ENCODE peak calls at places on chromosomes 2 and 18, in six cellular contexts. One of them, this sample, is unnamed.

GRCh38 chr18:55381277-55381676 is 206.7 kb downstream of the TCF4 start:
- DNase-seq in left ventricle myocardium inferior: no peak
- DNase-seq in upper lobe of right lung: no peak
- DNase-seq in IMR-90: peak; percentile 89
- DNase-seq in lung: no peak
- DNase-seq in stomach: no peak
- DNase-seq in this sample: peak; percentile 45

GRCh38 chr18:59512025-59512710 is 153.1 kb upstream of the LMAN1 start:
- DNase-seq in left ventricle myocardium inferior: no peak
- DNase-seq in upper lobe of right lung: no peak
- DNase-seq in IMR-90: no peak
- DNase-seq in lung: no peak
- DNase-seq in stomach: no peak
- DNase-seq in this sample: no peak

GRCh38 chr2:160984426-160985077 is 175.7 kb upstream of the TANK start:
- DNase-seq in left ventricle myocardium inferior: peak; percentile 25
- DNase-seq in upper lobe of right lung: no peak
- DNase-seq in IMR-90: no peak
- DNase-seq in lung: no peak
- DNase-seq in stomach: no peak
- DNase-seq in this sample: no peak

GRCh38 chr2:109242222-109242653 is 113.2 kb downstream of the SH3RF3 start:
- DNase-seq in left ventricle myocardium inferior: peak; percentile 42
- DNase-seq in upper lobe of right lung: peak; percentile 53
- DNase-seq in IMR-90: no peak
- DNase-seq in lung: no peak
- DNase-seq in stomach: no peak
- DNase-seq in this sample: no peak

GRCh38 chr2:72932045-72932444 is 14.7 kb downstream of the EMX1 start:
- DNase-seq in left ventricle myocardium inferior: no peak
- DNase-seq in upper lobe of right lung: peak; percentile 41
- DNase-seq in IMR-90: peak; percentile 54
- DNase-seq in lung: no peak
- DNase-seq in stomach: no peak
- DNase-seq in this sample: no peak

GRCh38 chr18:6610436-6610835 is 119.1 kb upstream of the ARHGAP28 start:
- DNase-seq in left ventricle myocardium inferior: no peak
- DNase-seq in upper lobe of right lung: no peak
- DNase-seq in IMR-90: no peak
- DNase-seq in lung: no peak
- DNase-seq in stomach: no peak
- DNase-seq in this sample: no peak

GRCh38 chr2:174788291-174788929 is 24.1 kb upstream of the CHRNA1 start:
- DNase-seq in left ventricle myocardium inferior: no peak
- DNase-seq in upper lobe of right lung: no peak
- DNase-seq in IMR-90: peak; percentile 51
- DNase-seq in lung: no peak
- DNase-seq in stomach: no peak
- DNase-seq in this sample: no peak

GRCh38 chr2:172672999-172673726 is 62.5 kb upstream of the RAPGEF4 start:
- DNase-seq in left ventricle myocardium inferior: no peak
- DNase-seq in upper lobe of right lung: no peak
- DNase-seq in IMR-90: no peak
- DNase-seq in lung: no peak
- DNase-seq in stomach: peak; percentile 29
- DNase-seq in this sample: peak; percentile 58

GRCh38 chr2:45541450-45541849 is 69.6 kb downstream of the SRBD1 start:
- DNase-seq in left ventricle myocardium inferior: no peak
- DNase-seq in upper lobe of right lung: no peak
- DNase-seq in IMR-90: no peak
- DNase-seq in lung: no peak
- DNase-seq in stomach: no peak
- DNase-seq in this sample: no peak

GRCh38 chr2:6787376-6787775 is 78.3 kb downstream of the CMPK2 start:
- DNase-seq in left ventricle myocardium inferior: no peak
- DNase-seq in upper lobe of right lung: no peak
- DNase-seq in IMR-90: no peak
- DNase-seq in lung: no peak
- DNase-seq in stomach: no peak
- DNase-seq in this sample: no peak

GRCh38 chr18:23682045-23682444 is 7.2 kb upstream of the LAMA3 start:
- DNase-seq in left ventricle myocardium inferior: no peak
- DNase-seq in upper lobe of right lung: no peak
- DNase-seq in IMR-90: no peak
- DNase-seq in lung: no peak
- DNase-seq in stomach: no peak
- DNase-seq in this sample: no peak

GRCh38 chr18:8900552-8900951 is 195.2 kb downstream of the MTCL1 start:
- DNase-seq in left ventricle myocardium inferior: no peak
- DNase-seq in upper lobe of right lung: no peak
- DNase-seq in IMR-90: no peak
- DNase-seq in lung: no peak
- DNase-seq in stomach: no peak
- DNase-seq in this sample: no peak

GRCh38 chr2:235990344-235990743 is 177.8 kb downstream of the GBX2 start:
- DNase-seq in left ventricle myocardium inferior: peak; percentile 73
- DNase-seq in upper lobe of right lung: no peak
- DNase-seq in IMR-90: no peak
- DNase-seq in lung: no peak
- DNase-seq in stomach: peak; percentile 53
- DNase-seq in this sample: no peak

GRCh38 chr2:226031078-226031937 is 631.8 kb downstream of the NYAP2 start:
- DNase-seq in left ventricle myocardium inferior: peak; percentile 53
- DNase-seq in upper lobe of right lung: peak; percentile 76
- DNase-seq in IMR-90: peak; percentile 69
- DNase-seq in lung: peak; percentile 52
- DNase-seq in stomach: peak; percentile 31
- DNase-seq in this sample: peak; percentile 76

GRCh38 chr2:88832992-88833389 is 141.5 kb downstream of the RPIA start:
- DNase-seq in left ventricle myocardium inferior: no peak
- DNase-seq in upper lobe of right lung: no peak
- DNase-seq in IMR-90: no peak
- DNase-seq in lung: no peak
- DNase-seq in stomach: no peak
- DNase-seq in this sample: no peak

GRCh38 chr2:20107776-20108175 is 56.3 kb upstream of the LAPTM4A start:
- DNase-seq in left ventricle myocardium inferior: no peak
- DNase-seq in upper lobe of right lung: no peak
- DNase-seq in IMR-90: peak; percentile 46
- DNase-seq in lung: no peak
- DNase-seq in stomach: no peak
- DNase-seq in this sample: no peak

GRCh38 chr2:143429932-143430331 is 300.7 kb downstream of the ARHGAP15 start:
- DNase-seq in left ventricle myocardium inferior: no peak
- DNase-seq in upper lobe of right lung: no peak
- DNase-seq in IMR-90: no peak
- DNase-seq in lung: no peak
- DNase-seq in stomach: no peak
- DNase-seq in this sample: peak; percentile 37

GRCh38 chr18:46756172-46756558 is 688 bp downstream of the ST8SIA5 start:
- DNase-seq in left ventricle myocardium inferior: no peak
- DNase-seq in upper lobe of right lung: no peak
- DNase-seq in IMR-90: no peak
- DNase-seq in lung: no peak
- DNase-seq in stomach: no peak
- DNase-seq in this sample: no peak

GRCh38 chr18:47215554-47216138 is 35.8 kb downstream of the SKOR2 start:
- DNase-seq in left ventricle myocardium inferior: no peak
- DNase-seq in upper lobe of right lung: no peak
- DNase-seq in IMR-90: peak; percentile 52
- DNase-seq in lung: peak; percentile 32
- DNase-seq in stomach: no peak
- DNase-seq in this sample: peak; percentile 49

GRCh38 chr2:28617502-28618184 is 121.8 kb downstream of the PLB1 start:
- DNase-seq in left ventricle myocardium inferior: no peak
- DNase-seq in upper lobe of right lung: peak; percentile 34
- DNase-seq in IMR-90: no peak
- DNase-seq in lung: no peak
- DNase-seq in stomach: no peak
- DNase-seq in this sample: no peak

GRCh38 chr2:215848146-215848545 is 165.2 kb downstream of the MREG start:
- DNase-seq in left ventricle myocardium inferior: no peak
- DNase-seq in upper lobe of right lung: no peak
- DNase-seq in IMR-90: no peak
- DNase-seq in lung: no peak
- DNase-seq in stomach: no peak
- DNase-seq in this sample: no peak

GRCh38 chr2:172745636-172746035 is 10.0 kb downstream of the RAPGEF4 start:
- DNase-seq in left ventricle myocardium inferior: no peak
- DNase-seq in upper lobe of right lung: no peak
- DNase-seq in IMR-90: peak; percentile 85
- DNase-seq in lung: no peak
- DNase-seq in stomach: no peak
- DNase-seq in this sample: peak; percentile 22

GRCh38 chr2:118061135-118061955 is 26.9 kb upstream of the INSIG2 start:
- DNase-seq in left ventricle myocardium inferior: no peak
- DNase-seq in upper lobe of right lung: no peak
- DNase-seq in IMR-90: peak; percentile 12
- DNase-seq in lung: no peak
- DNase-seq in stomach: no peak
- DNase-seq in this sample: peak; percentile 9
- TF ChIP-seq CTCF in left ventricle myocardium inferior: peak; percentile 43
- TF ChIP-seq CTCF in upper lobe of right lung: peak; percentile 36
- TF ChIP-seq CTCF in IMR-90: peak; percentile 27
- TF ChIP-seq CTCF in lung: no peak
- TF ChIP-seq CTCF in stomach: no peak
- TF ChIP-seq CTCF in this sample: peak; percentile 55

GRCh38 chr2:219519526-219519916 is 5.2 kb downstream of the ASIC4 start:
- DNase-seq in left ventricle myocardium inferior: no peak
- DNase-seq in upper lobe of right lung: no peak
- DNase-seq in IMR-90: no peak
- DNase-seq in lung: no peak
- DNase-seq in stomach: no peak
- DNase-seq in this sample: no peak

GRCh38 chr2:219521066-219521880 is 7.0 kb downstream of the ASIC4 start:
- DNase-seq in left ventricle myocardium inferior: no peak
- DNase-seq in upper lobe of right lung: no peak
- DNase-seq in IMR-90: peak; percentile 37
- DNase-seq in lung: no peak
- DNase-seq in stomach: no peak
- DNase-seq in this sample: no peak

GRCh38 chr2:219520079-219520478 is 5.8 kb downstream of the ASIC4 start:
- DNase-seq in left ventricle myocardium inferior: no peak
- DNase-seq in upper lobe of right lung: no peak
- DNase-seq in IMR-90: no peak
- DNase-seq in lung: no peak
- DNase-seq in stomach: no peak
- DNase-seq in this sample: no peak

GRCh38 chr2:219515874-219516629 is 1.8 kb downstream of the ASIC4 start:
- DNase-seq in left ventricle myocardium inferior: no peak
- DNase-seq in upper lobe of right lung: no peak
- DNase-seq in IMR-90: no peak
- DNase-seq in lung: no peak
- DNase-seq in stomach: no peak
- DNase-seq in this sample: no peak

GRCh38 chr2:219517954-219518778 is 3.9 kb downstream of the ASIC4 start:
- DNase-seq in left ventricle myocardium inferior: no peak
- DNase-seq in upper lobe of right lung: no peak
- DNase-seq in IMR-90: no peak
- DNase-seq in lung: no peak
- DNase-seq in stomach: no peak
- DNase-seq in this sample: no peak
- H3K27me3 ChIP-seq in left ventricle myocardium inferior: peaks cover 98% of the 10 kb centered on the region
- H3K27me3 ChIP-seq in upper lobe of right lung: peaks cover 87% of the 10 kb centered on the region
- H3K27me3 ChIP-seq in IMR-90: peaks cover 50% of the 10 kb centered on the region
- H3K27me3 ChIP-seq in lung: no peaks in the 10 kb centered on the region
- H3K27me3 ChIP-seq in stomach: no peaks in the 10 kb centered on the region
- H3K27me3 ChIP-seq in this sample: peaks cover 44% of the 10 kb centered on the region

GRCh38 chr2:240996161-240996833 is 2.1 kb upstream of the SNED1 start:
- DNase-seq in left ventricle myocardium inferior: peak; percentile 13
- DNase-seq in upper lobe of right lung: no peak
- DNase-seq in IMR-90: no peak
- DNase-seq in lung: no peak
- DNase-seq in stomach: peak; percentile 15
- DNase-seq in this sample: no peak
- H3K27ac ChIP-seq in left ventricle myocardium inferior: peak overlapping the region; percentile 89
- H3K27ac ChIP-seq in upper lobe of right lung: peak overlapping the region; percentile 90
- H3K27ac ChIP-seq in IMR-90: no peak overlapping the region
- H3K27ac ChIP-seq in lung: no peak overlapping the region
- H3K27ac ChIP-seq in stomach: peak overlapping the region; percentile 90
- H3K27ac ChIP-seq in this sample: no peak overlapping the region

GRCh38 chr2:123808243-123808642 is 216.8 kb upstream of the CNTNAP5 start:
- DNase-seq in left ventricle myocardium inferior: no peak
- DNase-seq in upper lobe of right lung: peak; percentile 17
- DNase-seq in IMR-90: no peak
- DNase-seq in lung: no peak
- DNase-seq in stomach: no peak
- DNase-seq in this sample: no peak
- TF ChIP-seq CTCF in left ventricle myocardium inferior: no peak
- TF ChIP-seq CTCF in upper lobe of right lung: no peak
- TF ChIP-seq CTCF in IMR-90: no peak
- TF ChIP-seq CTCF in lung: no peak
- TF ChIP-seq CTCF in stomach: no peak
- TF ChIP-seq CTCF in this sample: no peak